ENCODE peak calls at places on chromosome X, in nine cellular contexts. K is omental fat pad; S is lower lobe of right lung; A is activated naive CD8-positive, alpha-beta T cell treated with anti-CD3 and anti-CD28 coated beads, Interleukin-2, amount 50 U/mL, for 24 hours; I is AG04450; P is stimulated activated CD4-positive, alpha-beta T cell treated with anti-CD3 and anti-CD28 coated beads, Interleukin-1b, Interleukin-23, amount 100 ng/mL, for 4 hours; Z is T-helper 2 cell; J is activated CD4-positive, alpha-beta T cell treated with anti-CD3 and anti-CD28 coated beads, Interleukin-2, amount 10 ng/mL, durations not matched to agents 7 days and 5 days; D is tibial artery. X is an unnamed sample.
A peak's percentile ranks its signal among the peaks of the same experiment; 100 is the strongest.

GRCh38 chrX:22325091-22325490 is 52.4 kb downstream of the CBLL2 start:
- DNase-seq in K (no peak), S (no peak), A (no peak), I (no peak), P (no peak), Z (no peak), J (no peak), D (no peak), X (no peak)

GRCh38 chrX:31658360-31658759 is 586.5 kb upstream of the FTHL17 start:
- DNase-seq in K (no peak), S (no peak), A (no peak), I (no peak), P (no peak), Z (no peak), J (no peak), D (no peak), X (peak; percentile 56)

GRCh38 chrX:48684134-48684533 is 535 bp downstream of the WAS start:
- DNase-seq in K (no peak), S (no peak), A (no peak), I (no peak), P (no peak), Z (no peak), J (no peak), D (no peak), X (no peak)

GRCh38 chrX:115138040-115138439 is 51.2 kb upstream of the RBMXL3 start:
- DNase-seq in K (no peak), S (no peak), A (no peak), I (no peak), P (no peak), Z (no peak), J (no peak), D (no peak), X (no peak)

GRCh38 chrX:102959471-102959870 is 22.4 kb downstream of the RAB40AL start:
- DNase-seq in K (no peak), S (no peak), A (no peak), I (no peak), P (no peak), Z (no peak), J (no peak), D (no peak), X (no peak)

GRCh38 chrX:10356979-10357378 is 200.2 kb downstream of the CLCN4 start:
- DNase-seq in K (no peak), S (no peak), A (no peak), I (no peak), P (no peak), Z (no peak), J (no peak), D (no peak), X (no peak)

GRCh38 chrX:68938244-68939004 is 109.6 kb downstream of the EFNB1 start:
- DNase-seq in K (no peak), S (no peak), A (no peak), I (no peak), P (no peak), Z (no peak), J (no peak), D (no peak), X (no peak)

GRCh38 chrX:120301960-120302359 is 9.3 kb downstream of the TMEM255A start:
- DNase-seq in K (no peak), S (no peak), A (no peak), I (no peak), P (no peak), Z (no peak), J (no peak), D (no peak), X (no peak)

GRCh38 chrX:125621588-125621927 is 301.9 kb downstream of the TEX13C start:
- DNase-seq in K (no peak), S (no peak), A (no peak), I (no peak), P (no peak), Z (no peak), J (no peak), D (no peak), X (no peak)

GRCh38 chrX:83469551-83469950 is 38.5 kb upstream of the POU3F4 start:
- DNase-seq in K (no peak), S (no peak), A (peak; percentile 5), I (no peak), P (no peak), Z (no peak), J (no peak), D (no peak), X (peak; percentile 74)

GRCh38 chrX:150201841-150202240 is 161.3 kb upstream of the MAMLD1 start:
- DNase-seq in K (no peak), S (no peak), A (no peak), I (no peak), P (no peak), Z (no peak), J (no peak), D (no peak), X (no peak)

GRCh38 chrX:24846551-24847170 is 152.9 kb downstream of the POLA1 start:
- DNase-seq in K (no peak), S (no peak), A (no peak), I (no peak), P (no peak), Z (no peak), J (no peak), D (peak; percentile 29), X (no peak)